ENCODE peak calls at places on chromosomes 7 and 10, in six cellular contexts. Y, S, P, X, C and U are unnamed samples.

GRCh38 chr10:52442576-52442975 is 128.5 kb downstream of the DKK1 start:
- DNase-seq in Y (no peak), X (peak; percentile 44), C (no peak), P (no peak), S (no peak), U (no peak)

GRCh38 chr7:135335628-135336139 is 102.0 kb downstream of the STRA8 start:
- DNase-seq in X (peak; percentile 59), P (no peak), Y (peak; percentile 19), S (peak; percentile 82), C (peak; percentile 85), U (peak; percentile 49)

GRCh38 chr10:131221632-131222277 is 89.8 kb downstream of the TCERG1L start:
- DNase-seq in C (no peak), S (no peak), P (no peak), Y (no peak), X (no peak), U (no peak)

GRCh38 chr10:86936661-86937501 is 20.5 kb downstream of the MMRN2 start:
- DNase-seq in X (peak; percentile 55), Y (no peak), P (no peak), C (no peak), S (no peak), U (peak; percentile 63)

GRCh38 chr10:5666324-5667220 is at the start of gene ASB13:
- DNase-seq in X (peak; percentile 18), C (peak; percentile 42), Y (peak; percentile 22), P (peak; percentile 50), S (peak; percentile 65), U (peak; percentile 80)

GRCh38 chr10:60818134-60818770 is 40.0 kb downstream of the CDK1 start:
- DNase-seq in P (no peak), X (peak; percentile 83), C (no peak), Y (no peak), S (no peak), U (no peak)

GRCh38 chr7:2863461-2864066 is 19.5 kb upstream of the GNA12 start:
- DNase-seq in X (peak; percentile 96), Y (peak; percentile 70), C (no peak), P (peak; percentile 76), S (peak; percentile 81), U (peak; percentile 89)

GRCh38 chr7:147245274-147245673 is 1128.7 kb downstream of the CNTNAP2 start:
- DNase-seq in X (peak; percentile 15), Y (peak; percentile 0), S (peak; percentile 37), C (peak; percentile 21), P (no peak), U (peak; percentile 53)

GRCh38 chr10:91613411-91614253 is 19.2 kb downstream of the PPP1R3C start:
- DNase-seq in P (no peak), X (peak; percentile 95), C (no peak), S (no peak), Y (no peak), U (peak; percentile 71)

GRCh38 chr7:36366005-36366583 is 23.6 kb upstream of the ANLN start:
- DNase-seq in Y (no peak), C (no peak), P (no peak), X (no peak), S (no peak), U (no peak)

GRCh38 chr7:27999829-28000228 is 180.8 kb downstream of the JAZF1 start:
- DNase-seq in C (peak; percentile 71), P (no peak), X (no peak), Y (no peak), S (no peak), U (no peak)

GRCh38 chr7:122302826-122303521 is 1.6 kb downstream of the FEZF1 start:
- DNase-seq in C (no peak), Y (no peak), S (no peak), P (no peak), X (no peak), U (no peak)

GRCh38 chr7:121416533-121416932 is 20.4 kb upstream of the FAM3C start:
- DNase-seq in S (no peak), P (no peak), Y (no peak), X (no peak), C (no peak), U (no peak)

GRCh38 chr7:24052572-24053223 is 231.3 kb upstream of the NPY start:
- DNase-seq in C (no peak), S (no peak), Y (no peak), X (peak; percentile 79), P (no peak), U (no peak)

GRCh38 chr7:32142649-32143048 is 72.4 kb upstream of the PDE1C start:
- DNase-seq in S (no peak), Y (no peak), X (peak; percentile 81), C (no peak), P (no peak), U (no peak)